ENCODE peak calls at places on chromosomes 4 and X, in eight cellular contexts. T is fibroblast of pulmonary artery, Z is GM12865, I is AG04450, G is transverse colon, U is GM12878, R is astrocyte, Q is endothelial cell of umbilical vein. A is an unnamed sample.

GRCh38 chr4:88075336-88075735 is 67.9 kb downstream of the PKD2 start:
- DNase-seq in T (no peak), Z (no peak), I (no peak), G (no peak), U (no peak), R (no peak), Q (no peak), A (no peak)

GRCh38 chrX:68732906-68733493 is 85.5 kb downstream of the STARD8 start:
- DNase-seq in T (peak; percentile 63), Z (peak; percentile 66), I (no peak), G (peak; percentile 61), U (no peak), R (peak; percentile 2), Q (peak; percentile 12), A (peak; percentile 91)

GRCh38 chr4:184893836-184894571 is 68.2 kb upstream of the ACSL1 start:
- DNase-seq in T (no peak), Z (no peak), I (no peak), G (no peak), U (no peak), R (no peak), Q (no peak), A (no peak)

GRCh38 chrX:129318375-129318774 is 204.9 kb downstream of the SMARCA1 start:
- DNase-seq in T (peak; percentile 34), Z (peak; percentile 11), I (no peak), G (no peak), U (no peak), R (no peak), Q (peak; percentile 6), A (no peak)

GRCh38 chr4:145840162-145840768 is 98.4 kb downstream of the ZNF827 start:
- DNase-seq in T (peak; percentile 70), Z (peak; percentile 75), I (no peak), G (no peak), U (peak; percentile 32), R (peak; percentile 32), Q (peak; percentile 67), A (no peak)

GRCh38 chr4:80207172-80207583 is 9.9 kb downstream of the PRDM8 start:
- DNase-seq in T (no peak), Z (no peak), I (no peak), G (no peak), U (no peak), R (no peak), Q (no peak), A (peak; percentile 81)

GRCh38 chr4:20754091-20754490 is 53.8 kb downstream of the PACRGL start:
- DNase-seq in T (no peak), Z (no peak), I (no peak), G (no peak), U (no peak), R (no peak), Q (no peak), A (no peak)

GRCh38 chrX:110734894-110735541 is 60.6 kb downstream of the CHRDL1 start:
- DNase-seq in T (peak; percentile 33), Z (no peak), I (no peak), G (no peak), U (no peak), R (peak; percentile 86), Q (no peak), A (no peak)

GRCh38 chr4:38164346-38164745 is 204.1 kb downstream of the PTTG2 start:
- DNase-seq in T (no peak), Z (no peak), I (no peak), G (no peak), U (no peak), R (no peak), Q (no peak), A (no peak)

GRCh38 chr4:126976850-126977249 is 655.9 kb upstream of the INTU start:
- DNase-seq in T (no peak), Z (no peak), I (no peak), G (no peak), U (no peak), R (no peak), Q (no peak), A (no peak)

GRCh38 chr4:2943364-2944090 is 19.7 kb downstream of the NOP14 start:
- DNase-seq in T (no peak), Z (no peak), I (no peak), G (no peak), U (no peak), R (no peak), Q (no peak), A (peak; percentile 76)

GRCh38 chr4:38409852-38410251 is 254.1 kb upstream of the KLF3 start:
- DNase-seq in T (no peak), Z (no peak), I (no peak), G (no peak), U (no peak), R (no peak), Q (no peak), A (no peak)

GRCh38 chr4:76624271-76624681 is 189.2 kb downstream of the SHROOM3 start:
- DNase-seq in T (peak; percentile 93), Z (no peak), I (peak; percentile 77), G (no peak), U (no peak), R (peak; percentile 98), Q (no peak), A (peak; percentile 90)

GRCh38 chrX:64204701-64205440 is 637 bp downstream of the AMER1 start:
- DNase-seq in T (peak; percentile 27), Z (peak; percentile 28), I (no peak), G (no peak), U (no peak), R (peak; percentile 17), Q (peak; percentile 41), A (peak; percentile 81)

GRCh38 chr4:25504932-25505636 is 128.0 kb downstream of the ANAPC4 start:
- DNase-seq in T (no peak), Z (no peak), I (no peak), G (no peak), U (no peak), R (no peak), Q (no peak), A (no peak)

GRCh38 chr4:135185256-135185655 is 983.7 kb upstream of the PABPC4L start:
- DNase-seq in T (no peak), Z (no peak), I (no peak), G (no peak), U (no peak), R (no peak), Q (no peak), A (no peak)

GRCh38 chr4:135184715-135185114 is 983.1 kb upstream of the PABPC4L start:
- DNase-seq in T (no peak), Z (no peak), I (no peak), G (no peak), U (no peak), R (no peak), Q (no peak), A (no peak)

DNA sequence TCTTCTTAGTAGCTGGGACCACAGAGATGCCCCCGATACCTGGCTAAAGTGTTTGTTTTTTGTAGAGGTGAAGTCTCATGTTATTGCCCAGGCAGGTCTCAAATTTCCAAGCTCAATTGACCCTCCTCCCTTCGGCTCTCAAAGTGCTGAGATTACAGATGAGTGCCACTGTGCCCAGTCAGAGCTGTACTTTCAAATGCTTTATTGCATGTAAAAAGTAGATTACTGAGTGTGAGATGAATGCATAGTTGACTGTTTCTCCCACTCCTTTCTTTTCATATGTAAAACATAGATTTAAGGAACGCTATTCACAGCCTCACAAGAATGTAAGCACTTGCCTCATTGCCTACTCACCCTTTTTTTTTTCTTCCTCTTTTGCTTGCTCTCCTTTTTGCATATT is 984.4 kb upstream of the PABPC4L start:
- DNase-seq in T (no peak), Z (no peak), I (no peak), G (no peak), U (no peak), R (no peak), Q (no peak), A (no peak)
- TF ChIP-seq CTCF in T (no peak), Z (no peak), I (no peak), G (no peak), U (no peak), R (no peak), Q (no peak), A (no peak)

GRCh38 chrX:51803833-51804232 is 60.6 kb downstream of the GSPT2 start:
- DNase-seq in T (peak; percentile 43), Z (no peak), I (no peak), G (no peak), U (no peak), R (no peak), Q (no peak), A (no peak)

GRCh38 chrX:51798701-51799100 is 55.5 kb downstream of the GSPT2 start:
- DNase-seq in T (no peak), Z (no peak), I (no peak), G (no peak), U (no peak), R (no peak), Q (no peak), A (no peak)

GRCh38 chrX:51804741-51805140 is 61.5 kb downstream of the GSPT2 start:
- DNase-seq in T (no peak), Z (no peak), I (no peak), G (no peak), U (no peak), R (no peak), Q (no peak), A (no peak)

GRCh38 chrX:51802917-51803688 is 59.9 kb downstream of the GSPT2 start:
- DNase-seq in T (peak; percentile 68), Z (peak; percentile 87), I (peak; percentile 11), G (peak; percentile 69), U (peak; percentile 15), R (peak; percentile 60), Q (peak; percentile 9), A (no peak)
- TF ChIP-seq CTCF in T (peak; percentile 9), Z (peak; percentile 47), I (peak; percentile 19), G (peak; percentile 8), U (peak; percentile 48), R (no peak), Q (no peak), A (peak; percentile 23)

DNA sequence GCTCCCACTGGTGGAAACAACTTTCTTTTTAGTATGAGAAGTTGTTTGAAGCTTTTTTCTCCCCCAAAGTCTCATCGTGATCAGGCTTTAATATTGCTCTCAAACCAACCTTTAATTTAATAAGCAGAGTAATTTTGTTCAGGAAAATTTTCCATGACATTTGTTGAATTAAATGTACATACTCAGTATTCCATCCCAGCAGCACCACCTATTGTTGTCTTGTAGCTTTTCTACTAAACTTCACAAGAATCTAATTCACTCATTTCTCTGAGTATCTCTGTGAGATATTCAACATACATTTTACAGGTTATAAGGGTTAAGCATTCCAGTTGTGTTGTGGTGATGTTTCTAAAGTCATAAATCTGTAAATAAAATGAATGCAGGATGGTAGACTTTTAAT is 218.3 kb upstream of the HAND2 start:
- DNase-seq in T (peak; percentile 58), Z (no peak), I (no peak), G (no peak), U (no peak), R (no peak), Q (no peak), A (no peak)
- TF ChIP-seq CTCF in T (peak; percentile 39), Z (no peak), I (peak; percentile 32), G (no peak), U (no peak), R (no peak), Q (no peak), A (no peak)

DNA sequence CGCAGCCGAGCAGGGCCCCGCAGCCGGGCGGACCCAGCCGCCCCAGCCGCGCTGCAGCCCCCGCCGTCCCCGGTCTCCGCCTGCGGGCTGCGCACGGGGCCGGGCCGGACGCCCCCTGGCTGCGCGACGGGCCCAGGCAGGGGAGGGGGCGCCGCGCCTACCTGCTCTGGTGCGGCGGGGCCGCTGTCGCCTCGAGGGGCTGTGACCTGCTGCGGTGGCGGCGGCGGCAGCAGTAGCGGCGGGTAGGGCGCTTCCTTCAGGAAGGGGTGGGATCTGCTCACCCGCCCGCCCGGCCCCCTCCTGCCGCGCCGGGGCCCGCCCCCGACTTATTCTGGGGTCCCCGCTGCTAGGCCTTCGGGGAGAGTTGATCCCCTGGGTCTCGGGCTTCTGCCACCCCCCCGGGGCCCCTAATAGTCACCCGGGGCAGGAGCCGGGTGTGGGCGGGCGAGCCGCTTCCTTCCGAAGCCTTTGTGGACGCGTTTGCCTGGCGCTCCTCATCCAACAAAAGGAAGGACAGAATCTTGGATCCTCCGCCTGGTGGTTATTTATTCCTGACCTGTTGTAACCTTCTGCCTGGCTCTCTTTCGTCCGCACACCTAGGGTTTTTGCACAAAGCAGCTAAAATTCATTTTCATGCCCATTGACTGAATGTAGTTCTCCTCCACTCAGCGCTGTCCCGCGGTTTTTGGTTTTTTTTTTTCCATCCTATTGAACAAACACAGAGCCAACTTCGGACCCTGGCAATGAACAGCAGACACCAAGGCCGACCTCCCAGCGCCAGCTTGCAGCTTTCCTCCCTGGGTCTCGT is at the start of gene TMEM150C:
- DNase-seq in T (peak; percentile 31), Z (no peak), I (no peak), G (peak; percentile 22), U (no peak), R (peak; percentile 3), Q (peak; percentile 26), A (peak; percentile 81)
- TF ChIP-seq CTCF in T (no peak), Z (no peak), I (no peak), G (peak; percentile 11), U (no peak), R (no peak), Q (no peak), A (no peak)

A was measured in osteoblast.